ENCODE peak calls at places on chromosomes 4 and X, in nine cellular contexts. Q is epithelial cell of esophagus, E is pancreas, L is brain microvascular endothelial cell, R is upper lobe of left lung, U is SK-N-SH, I is choroid plexus epithelial cell, C is astrocyte of the cerebellum, H is AG09309. B is an unnamed sample.

GRCh38 chr4:99833766-99834165 is 17.1 kb downstream of the DAPP1 start:
- DNase-seq in R (no peak), E (no peak), Q (no peak), L (no peak), C (no peak), I (no peak), U (no peak), H (no peak), B (no peak)

GRCh38 chrX:24550166-24550565 is 85.1 kb downstream of the PDK3 start:
- DNase-seq in H (no peak), U (no peak), C (no peak), R (no peak), I (no peak), Q (no peak), L (no peak), E (no peak), B (no peak)

GRCh38 chrX:100864967-100865366 is 9.2 kb downstream of the NOX1 start:
- DNase-seq in E (no peak), L (peak; percentile 38), C (peak; percentile 27), U (no peak), R (no peak), Q (peak; percentile 42), H (no peak), I (peak; percentile 69), B (peak; percentile 1)

GRCh38 chr4:110518889-110519490 is 43.0 kb downstream of the ENPEP start:
- DNase-seq in U (peak; percentile 15), Q (peak; percentile 43), I (peak; percentile 55), L (peak; percentile 17), R (no peak), H (no peak), C (no peak), E (no peak), B (no peak)

GRCh38 chrX:42466706-42467105 is 311.3 kb downstream of the PPP1R2C start:
- DNase-seq in I (no peak), R (no peak), Q (peak; percentile 21), H (no peak), U (no peak), L (no peak), E (no peak), C (no peak), B (no peak)

GRCh38 chr4:8735236-8736082 is 136.2 kb downstream of the HMX1 start:
- DNase-seq in R (no peak), C (no peak), I (no peak), E (no peak), Q (no peak), H (no peak), L (no peak), U (no peak), B (no peak)

GRCh38 chr4:169208516-169208915 is 62.2 kb downstream of the SH3RF1 start:
- DNase-seq in R (no peak), I (peak; percentile 28), C (no peak), L (peak; percentile 43), E (no peak), Q (peak; percentile 55), U (no peak), H (no peak), B (no peak)

GRCh38 chr4:122293374-122294365 is 85.1 kb upstream of the ADAD1 start:
- DNase-seq in R (no peak), C (peak; percentile 4), H (no peak), Q (no peak), L (no peak), E (no peak), I (peak; percentile 9), U (no peak), B (no peak)

GRCh38 chr4:141473952-141474351 is 162.4 kb upstream of the IL15 start:
- DNase-seq in U (no peak), Q (no peak), I (no peak), H (peak; percentile 64), L (no peak), R (no peak), C (no peak), E (no peak), B (peak; percentile 42)

DNA sequence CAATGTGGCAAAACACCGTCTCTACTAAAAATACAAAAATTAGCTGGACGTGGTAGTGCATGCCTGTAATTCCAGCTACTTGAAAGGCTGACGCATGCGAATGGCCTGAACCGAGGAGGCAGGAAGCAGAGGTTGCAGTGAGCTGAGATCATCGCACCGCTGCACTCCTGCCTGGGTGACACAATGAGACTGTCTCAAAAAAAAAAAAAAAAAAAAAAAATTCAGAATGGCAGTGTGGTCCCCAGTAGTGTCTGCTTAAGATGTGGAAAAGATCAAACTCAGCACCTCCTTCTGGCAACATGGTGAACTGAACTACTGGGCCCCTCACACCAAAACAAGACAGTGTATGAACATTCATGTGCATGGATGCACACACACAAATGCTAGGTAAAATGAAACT is 32.2 kb downstream of the SMS start:
- DNase-seq in E (no peak), R (no peak), I (peak; percentile 89), L (peak; percentile 80), Q (peak; percentile 77), U (no peak), C (peak; percentile 36), H (no peak), B (peak; percentile 47)
- TF ChIP-seq CTCF in E (no peak), R (no peak), I (peak; percentile 38), L (peak; percentile 36), Q (no peak), U (peak; percentile 55), C (peak; percentile 15), H (peak; percentile 8), B (no peak)

DNA sequence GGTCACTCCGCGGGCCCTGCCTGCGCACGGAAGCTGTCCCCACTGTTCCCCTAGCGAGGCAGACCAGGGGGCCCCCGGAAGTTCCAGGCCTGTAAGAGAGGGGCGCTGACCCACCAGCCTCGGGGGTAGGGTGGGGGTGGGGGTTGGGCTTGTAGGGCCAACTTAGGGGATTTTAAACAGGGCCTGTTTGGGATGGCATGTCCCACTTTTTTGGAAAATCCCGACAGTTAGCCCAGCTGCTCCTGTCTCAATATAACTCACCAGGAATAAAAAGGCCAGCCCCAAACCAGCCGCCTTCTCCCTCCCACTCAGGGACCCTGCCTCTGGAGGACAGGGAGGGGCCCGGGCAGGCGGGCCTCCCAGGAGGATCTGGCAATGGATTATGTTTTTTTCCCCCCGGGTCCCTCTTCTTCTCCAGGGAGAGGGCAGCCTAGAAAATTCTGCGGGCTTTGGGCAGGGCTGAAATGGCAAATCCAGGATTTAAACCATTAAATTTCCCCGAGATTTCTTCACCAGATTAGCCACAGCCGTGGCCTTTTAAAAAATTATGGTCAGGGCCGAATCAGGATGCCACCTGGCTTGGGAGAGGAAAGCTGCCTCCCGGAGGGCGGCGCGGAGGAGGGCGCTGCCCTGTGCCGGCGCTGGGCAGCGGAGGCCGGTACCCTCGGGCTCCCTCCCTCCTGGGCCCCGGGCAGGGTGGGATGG is 959 bp downstream of the PPP2R2C start:
- DNase-seq in E (no peak), Q (no peak), R (no peak), I (no peak), H (no peak), L (no peak), U (peak; percentile 74), C (no peak), B (no peak)
- H3K4me3 ChIP-seq in E (peak overlapping the region; percentile 41), Q (no peak overlapping the region), R (peak overlapping the region; percentile 41), I (peak overlapping the region; percentile 48), H (no peak overlapping the region), L (no peak overlapping the region), U (no peak overlapping the region), C (peak overlapping the region; percentile 33), B (no peak overlapping the region)

DNA sequence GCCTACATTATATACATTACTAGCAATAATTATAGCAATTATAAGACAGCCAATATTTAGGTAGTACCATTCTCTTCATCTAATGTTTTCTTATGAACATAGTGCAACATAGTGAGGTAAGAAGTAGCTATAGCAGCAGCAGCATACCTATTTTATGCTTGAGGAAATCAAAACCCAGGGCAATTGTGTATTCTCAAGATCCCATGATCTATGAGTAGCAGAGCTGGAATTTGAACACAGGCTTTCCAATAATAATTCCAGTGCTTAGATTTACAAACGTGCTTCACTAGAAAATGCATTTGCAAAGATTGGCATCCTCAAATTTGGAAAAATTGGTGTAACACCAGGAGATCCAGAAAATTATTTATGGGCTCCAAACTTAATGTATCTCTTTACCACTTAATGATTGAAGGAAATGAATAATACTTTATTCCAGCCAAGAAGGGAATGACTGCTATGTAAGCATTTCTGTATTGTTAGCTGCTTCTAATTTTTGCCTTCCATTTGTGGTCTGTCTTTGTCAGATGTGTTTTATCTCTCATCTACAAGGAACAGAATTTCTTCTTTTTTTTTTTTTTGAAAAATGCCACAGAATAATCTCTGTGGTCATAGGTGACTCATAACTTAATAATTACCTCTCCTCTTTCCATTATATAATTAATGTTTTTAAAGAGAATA is 451.1 kb downstream of the ARAP2 start:
- DNase-seq in R (no peak), E (no peak), I (peak; percentile 0), H (no peak), C (peak; percentile 11), U (no peak), L (no peak), Q (peak; percentile 13), B (no peak)
- TF ChIP-seq CTCF in R (no peak), E (no peak), I (no peak), H (no peak), C (no peak), U (no peak), L (no peak), Q (no peak), B (no peak)

DNA sequence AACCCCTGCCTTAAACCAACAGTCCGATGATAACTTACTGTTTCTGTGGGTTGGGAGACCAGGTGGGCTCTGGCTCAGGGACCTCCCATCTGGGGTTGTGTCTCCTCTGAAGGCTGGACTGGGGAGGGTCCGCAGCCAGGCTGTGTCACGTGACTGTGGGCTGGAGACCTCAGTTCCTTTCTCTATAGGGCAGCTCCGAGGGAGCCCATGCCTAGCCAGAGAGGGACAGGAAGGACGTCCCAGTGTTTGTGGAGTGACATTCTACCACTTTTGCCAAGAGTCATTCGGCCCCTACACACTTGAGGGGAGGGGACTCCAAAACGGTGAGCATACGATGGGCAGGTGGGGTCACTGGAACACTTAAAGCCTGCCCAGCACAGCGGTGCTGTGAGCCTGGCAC is 4.5 kb downstream of the PCGF3 start:
- DNase-seq in H (no peak), Q (no peak), E (no peak), U (no peak), R (no peak), C (no peak), I (no peak), L (no peak), B (no peak)
- H3K4me3 ChIP-seq in H (no peak overlapping the region), Q (no peak overlapping the region), E (no peak overlapping the region), U (no peak overlapping the region), R (no peak overlapping the region), C (no peak overlapping the region), I (no peak overlapping the region), L (no peak overlapping the region), B (no peak overlapping the region)

GRCh38 chrX:17005712-17006372 is 59.4 kb downstream of the REPS2 start:
- DNase-seq in L (no peak), Q (peak; percentile 24), I (peak; percentile 23), R (no peak), E (no peak), U (no peak), C (no peak), H (no peak), B (no peak)

GRCh38 chrX:17009856-17010650 is 63.6 kb downstream of the REPS2 start:
- DNase-seq in L (no peak), C (no peak), Q (no peak), U (no peak), R (no peak), E (no peak), H (no peak), I (no peak), B (no peak)

GRCh38 chrX:17007134-17007768 is 60.8 kb downstream of the REPS2 start:
- DNase-seq in H (no peak), Q (peak; percentile 11), E (no peak), I (peak; percentile 40), L (no peak), U (peak; percentile 36), C (no peak), R (no peak), B (no peak)
- TF ChIP-seq CTCF in H (peak; percentile 55), Q (no peak), E (no peak), I (peak; percentile 65), L (peak; percentile 67), U (peak; percentile 53), C (peak; percentile 54), R (no peak), B (peak; percentile 37)